ENCODE peak calls at places on chromosomes 6 and 20, in eight cellular contexts. One of them, this sample, is unnamed.

GRCh38 chr20:33450867-33451266 is 7.3 kb upstream of the SNTA1 start:
- DNase-seq in posterior cingulate gyrus: no peak
- DNase-seq in ACHN: no peak
- DNase-seq in activated CD8-positive, alpha-beta memory T cell treated with anti-CD3 and anti-CD28 coated beads for 1 hour: no peak
- DNase-seq in H9: no peak
- DNase-seq in NCI-H446 treated with DMSO at 0.1 percent for 48 hours: no peak
- DNase-seq in HEK293T: no peak
- DNase-seq in stimulated activated CD4-positive, alpha-beta T cell treated with anti-CD3 and anti-CD28 coated beads, TNF-alpha, amount 100 ng/mL, for 1 hour: no peak
- DNase-seq in this sample: no peak

GRCh38 chr20:63639093-63639860 is 12.4 kb upstream of the GMEB2 start:
- DNase-seq in posterior cingulate gyrus: no peak
- DNase-seq in ACHN: no peak
- DNase-seq in activated CD8-positive, alpha-beta memory T cell treated with anti-CD3 and anti-CD28 coated beads for 1 hour: peak; percentile 60
- DNase-seq in H9: no peak
- DNase-seq in NCI-H446 treated with DMSO at 0.1 percent for 48 hours: no peak
- DNase-seq in HEK293T: no peak
- DNase-seq in stimulated activated CD4-positive, alpha-beta T cell treated with anti-CD3 and anti-CD28 coated beads, TNF-alpha, amount 100 ng/mL, for 1 hour: peak; percentile 65
- DNase-seq in this sample: no peak

GRCh38 chr6:119742188-119742803 is 392.7 kb upstream of the MAN1A1 start:
- DNase-seq in posterior cingulate gyrus: peak; percentile 70
- DNase-seq in ACHN: peak; percentile 41
- DNase-seq in activated CD8-positive, alpha-beta memory T cell treated with anti-CD3 and anti-CD28 coated beads for 1 hour: peak; percentile 21
- DNase-seq in H9: peak; percentile 73
- DNase-seq in NCI-H446 treated with DMSO at 0.1 percent for 48 hours: no peak
- DNase-seq in HEK293T: peak; percentile 66
- DNase-seq in stimulated activated CD4-positive, alpha-beta T cell treated with anti-CD3 and anti-CD28 coated beads, TNF-alpha, amount 100 ng/mL, for 1 hour: no peak
- DNase-seq in this sample: no peak

GRCh38 chr20:34566978-34567884 is 8.7 kb downstream of the MAP1LC3A start:
- DNase-seq in posterior cingulate gyrus: no peak
- DNase-seq in ACHN: no peak
- DNase-seq in activated CD8-positive, alpha-beta memory T cell treated with anti-CD3 and anti-CD28 coated beads for 1 hour: no peak
- DNase-seq in H9: no peak
- DNase-seq in NCI-H446 treated with DMSO at 0.1 percent for 48 hours: no peak
- DNase-seq in HEK293T: no peak
- DNase-seq in stimulated activated CD4-positive, alpha-beta T cell treated with anti-CD3 and anti-CD28 coated beads, TNF-alpha, amount 100 ng/mL, for 1 hour: no peak
- DNase-seq in this sample: no peak

GRCh38 chr6:126051739-126052138 is 65.4 kb downstream of the TRMT11 start:
- DNase-seq in posterior cingulate gyrus: no peak
- DNase-seq in ACHN: no peak
- DNase-seq in activated CD8-positive, alpha-beta memory T cell treated with anti-CD3 and anti-CD28 coated beads for 1 hour: no peak
- DNase-seq in H9: no peak
- DNase-seq in NCI-H446 treated with DMSO at 0.1 percent for 48 hours: no peak
- DNase-seq in HEK293T: no peak
- DNase-seq in stimulated activated CD4-positive, alpha-beta T cell treated with anti-CD3 and anti-CD28 coated beads, TNF-alpha, amount 100 ng/mL, for 1 hour: no peak
- DNase-seq in this sample: no peak

GRCh38 chr6:167512926-167513325 is 188.0 kb downstream of the TTLL2 start:
- DNase-seq in posterior cingulate gyrus: no peak
- DNase-seq in ACHN: no peak
- DNase-seq in activated CD8-positive, alpha-beta memory T cell treated with anti-CD3 and anti-CD28 coated beads for 1 hour: no peak
- DNase-seq in H9: no peak
- DNase-seq in NCI-H446 treated with DMSO at 0.1 percent for 48 hours: no peak
- DNase-seq in HEK293T: no peak
- DNase-seq in stimulated activated CD4-positive, alpha-beta T cell treated with anti-CD3 and anti-CD28 coated beads, TNF-alpha, amount 100 ng/mL, for 1 hour: no peak
- DNase-seq in this sample: no peak

GRCh38 chr20:63957690-63958441 is 1.6 kb upstream of the UCKL1 start:
- DNase-seq in posterior cingulate gyrus: no peak
- DNase-seq in ACHN: no peak
- DNase-seq in activated CD8-positive, alpha-beta memory T cell treated with anti-CD3 and anti-CD28 coated beads for 1 hour: no peak
- DNase-seq in H9: peak; percentile 98
- DNase-seq in NCI-H446 treated with DMSO at 0.1 percent for 48 hours: no peak
- DNase-seq in HEK293T: peak; percentile 20
- DNase-seq in stimulated activated CD4-positive, alpha-beta T cell treated with anti-CD3 and anti-CD28 coated beads, TNF-alpha, amount 100 ng/mL, for 1 hour: no peak
- DNase-seq in this sample: no peak

GRCh38 chr6:93731306-93731705 is 311.9 kb upstream of the EPHA7 start:
- DNase-seq in posterior cingulate gyrus: no peak
- DNase-seq in ACHN: no peak
- DNase-seq in activated CD8-positive, alpha-beta memory T cell treated with anti-CD3 and anti-CD28 coated beads for 1 hour: no peak
- DNase-seq in H9: no peak
- DNase-seq in NCI-H446 treated with DMSO at 0.1 percent for 48 hours: no peak
- DNase-seq in HEK293T: no peak
- DNase-seq in stimulated activated CD4-positive, alpha-beta T cell treated with anti-CD3 and anti-CD28 coated beads, TNF-alpha, amount 100 ng/mL, for 1 hour: no peak
- DNase-seq in this sample: no peak

GRCh38 chr6:13331516-13332348 is 3.4 kb upstream of the TBC1D7 start:
- DNase-seq in posterior cingulate gyrus: no peak
- DNase-seq in ACHN: peak; percentile 40
- DNase-seq in activated CD8-positive, alpha-beta memory T cell treated with anti-CD3 and anti-CD28 coated beads for 1 hour: no peak
- DNase-seq in H9: no peak
- DNase-seq in NCI-H446 treated with DMSO at 0.1 percent for 48 hours: no peak
- DNase-seq in HEK293T: no peak
- DNase-seq in stimulated activated CD4-positive, alpha-beta T cell treated with anti-CD3 and anti-CD28 coated beads, TNF-alpha, amount 100 ng/mL, for 1 hour: no peak
- DNase-seq in this sample: no peak

GRCh38 chr6:75550544-75551167 is 51.0 kb upstream of the SENP6 start:
- DNase-seq in posterior cingulate gyrus: no peak
- DNase-seq in ACHN: no peak
- DNase-seq in activated CD8-positive, alpha-beta memory T cell treated with anti-CD3 and anti-CD28 coated beads for 1 hour: no peak
- DNase-seq in H9: no peak
- DNase-seq in NCI-H446 treated with DMSO at 0.1 percent for 48 hours: no peak
- DNase-seq in HEK293T: no peak
- DNase-seq in stimulated activated CD4-positive, alpha-beta T cell treated with anti-CD3 and anti-CD28 coated beads, TNF-alpha, amount 100 ng/mL, for 1 hour: no peak
- DNase-seq in this sample: no peak

GRCh38 chr20:17969884-17970409 is 1.1 kb downstream of the MGME1 start:
- DNase-seq in posterior cingulate gyrus: no peak
- DNase-seq in ACHN: peak; percentile 48
- DNase-seq in activated CD8-positive, alpha-beta memory T cell treated with anti-CD3 and anti-CD28 coated beads for 1 hour: no peak
- DNase-seq in H9: no peak
- DNase-seq in NCI-H446 treated with DMSO at 0.1 percent for 48 hours: no peak
- DNase-seq in HEK293T: no peak
- DNase-seq in stimulated activated CD4-positive, alpha-beta T cell treated with anti-CD3 and anti-CD28 coated beads, TNF-alpha, amount 100 ng/mL, for 1 hour: no peak
- DNase-seq in this sample: no peak

GRCh38 chr6:105873256-105873704 is 212.9 kb upstream of the PRDM1 start:
- DNase-seq in posterior cingulate gyrus: no peak
- DNase-seq in ACHN: no peak
- DNase-seq in activated CD8-positive, alpha-beta memory T cell treated with anti-CD3 and anti-CD28 coated beads for 1 hour: no peak
- DNase-seq in H9: no peak
- DNase-seq in NCI-H446 treated with DMSO at 0.1 percent for 48 hours: no peak
- DNase-seq in HEK293T: no peak
- DNase-seq in stimulated activated CD4-positive, alpha-beta T cell treated with anti-CD3 and anti-CD28 coated beads, TNF-alpha, amount 100 ng/mL, for 1 hour: no peak
- DNase-seq in this sample: no peak

This sample was measured in NCI-H1092.